ENCODE peak calls at places on chromosomes 11 and 22, in four cellular contexts. Z is fibroblast of lung, W is caudate nucleus, T is GM23248. Q is an unnamed sample.

GRCh38 chr11:129593098-129593497 is 217.4 kb downstream of the BARX2 start:
- DNase-seq in Z (no peak), W (no peak), T (no peak), Q (no peak)

GRCh38 chr11:70174846-70175764 is 28.0 kb upstream of the FADD start:
- DNase-seq in Z (no peak), W (no peak), T (no peak), Q (no peak)

GRCh38 chr11:84437129-84438123 is 1151.3 kb upstream of the CCDC90B start:
- DNase-seq in Z (no peak), W (no peak), T (peak), Q (no peak)

GRCh38 chr11:113862430-113862829 is 12.9 kb downstream of the USP28 start:
- DNase-seq in Z (no peak), W (no peak), T (no peak), Q (no peak)

GRCh38 chr22:26097840-26098239 is 71.4 kb upstream of the SEZ6L start:
- DNase-seq in Z (no peak), W (no peak), T (no peak), Q (no peak)

GRCh38 chr11:44766112-44766971 is 39.6 kb downstream of the TSPAN18 start:
- DNase-seq in Z (peak), W (no peak), T (peak), Q (peak)

GRCh38 chr11:17931595-17931994 is 81.3 kb downstream of the SERGEF start:
- DNase-seq in Z (no peak), W (no peak), T (no peak), Q (no peak)

GRCh38 chr11:299951-300735 is 817 bp upstream of the IFITM5 start:
- DNase-seq in Z (no peak), W (no peak), T (peak), Q (no peak)

GRCh38 chr11:13276852-13277718 is 505 bp upstream of the BMAL1 start:
- DNase-seq in Z (peak), W (peak), T (peak), Q (peak)

GRCh38 chr11:128776434-128777284 is 82.8 kb downstream of the FLI1 start:
- DNase-seq in Z (peak), W (no peak), T (peak), Q (no peak)

GRCh38 chr11:71548716-71549151 is 514 bp downstream of the KRTAP5-9 start:
- DNase-seq in Z (no peak), W (no peak), T (no peak), Q (no peak)

GRCh38 chr11:129657866-129658557 is 157.6 kb upstream of the TMEM45B start:
- DNase-seq in Z (no peak), W (no peak), T (no peak), Q (no peak)

GRCh38 chr22:46416537-46417267 is 81.2 kb downstream of the TRMU start:
- DNase-seq in Z (no peak), W (no peak), T (no peak), Q (no peak)

GRCh38 chr11:113555071-113555739 is 80.0 kb upstream of the DRD2 start:
- DNase-seq in Z (no peak), W (no peak), T (no peak), Q (no peak)

GRCh38 chr11:86041975-86042378 is 26.9 kb downstream of the PICALM start:
- DNase-seq in Z (peak), W (no peak), T (peak), Q (peak)

GRCh38 chr11:36372101-36372767 is 76.1 kb downstream of the PRR5L start:
- DNase-seq in Z (peak), W (no peak), T (peak), Q (peak)

GRCh38 chr22:40040927-40041326 is 46.2 kb downstream of the FAM83F start:
- DNase-seq in Z (peak), W (no peak), T (peak), Q (no peak)

GRCh38 chr11:12195773-12196172 is 85.4 kb downstream of the MICAL2 start:
- DNase-seq in Z (no peak), W (no peak), T (no peak), Q (no peak)

GRCh38 chr22:20205964-20206708 is 55.3 kb upstream of the CCDC188 start:
- DNase-seq in Z (peak), W (no peak), T (peak), Q (peak)

GRCh38 chr11:122394326-122394725 is 261.2 kb upstream of the UBASH3B start:
- DNase-seq in Z (no peak), W (no peak), T (no peak), Q (no peak)

GRCh38 chr11:122793500-122793899 is 44.8 kb upstream of the CRTAM start:
- DNase-seq in Z (peak), W (no peak), T (no peak), Q (no peak)

GRCh38 chr11:5004429-5005274 is 10.0 kb downstream of the OR51L1 start:
- DNase-seq in Z (peak), W (no peak), T (peak), Q (peak)

GRCh38 chr11:68569357-68569756 is 108.8 kb downstream of the PPP6R3 start:
- DNase-seq in Z (no peak), W (no peak), T (no peak), Q (no peak)

GRCh38 chr11:68575025-68575665 is 109.2 kb upstream of the GAL start:
- DNase-seq in Z (peak), W (no peak), T (no peak), Q (no peak)

GRCh38 chr11:68579455-68579854 is 104.9 kb upstream of the GAL start:
- DNase-seq in Z (peak), W (no peak), T (no peak), Q (no peak)

GRCh38 chr11:68574308-68574707 is 110.0 kb upstream of the GAL start:
- DNase-seq in Z (no peak), W (no peak), T (peak), Q (no peak)
- H3K27ac ChIP-seq in Z (no peak), W (no peak), T (peak), Q (no peak)

GRCh38 chr11:106471273-106471672 is 393.8 kb downstream of the AASDHPPT start:
- DNase-seq in Z (peak), W (no peak), T (no peak), Q (no peak)

GRCh38 chr11:106473089-106473722 is 395.7 kb downstream of the AASDHPPT start:
- DNase-seq in Z (peak), W (no peak), T (peak), Q (no peak)

GRCh38 chr11:106475181-106475580 is 397.7 kb downstream of the AASDHPPT start:
- DNase-seq in Z (no peak), W (no peak), T (no peak), Q (no peak)

GRCh38 chr11:106477776-106478175 is 400.3 kb downstream of the AASDHPPT start:
- DNase-seq in Z (no peak), W (no peak), T (no peak), Q (no peak)

DNA sequence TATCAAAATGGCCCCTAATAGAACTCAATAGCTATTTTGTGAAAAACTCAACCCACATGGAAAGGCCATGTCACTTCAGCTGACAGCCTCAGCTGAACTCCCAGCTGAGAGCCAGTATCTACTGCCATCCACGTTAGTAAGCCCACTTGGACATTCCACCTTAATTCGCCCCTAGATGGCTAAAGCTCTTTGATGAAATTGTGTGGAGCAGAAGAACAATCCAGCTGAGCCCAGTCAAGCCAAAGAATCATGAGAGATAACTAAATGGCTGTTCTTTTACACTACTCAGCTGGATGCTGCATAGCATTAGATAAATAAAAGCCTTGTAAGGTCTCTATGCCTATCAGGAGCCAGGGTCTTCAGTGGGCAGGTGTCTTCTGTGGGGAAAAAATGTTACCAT is 396.8 kb downstream of the AASDHPPT start:
- DNase-seq in Z (no peak), W (no peak), T (no peak), Q (no peak)
- H3K27ac ChIP-seq in Z (no peak), W (no peak), T (no peak), Q (no peak)

GRCh38 chr11:92882828-92883611 is 86.4 kb upstream of the MTNR1B start:
- DNase-seq in Z (no peak), W (no peak), T (no peak), Q (no peak)
- H3K27ac ChIP-seq in Z (no peak), W (peak), T (no peak), Q (no peak)

GRCh38 chr22:48536691-48537591 is 1290.7 kb downstream of the BRD1 start:
- DNase-seq in Z (no peak), W (no peak), T (peak), Q (no peak)
- H3K27ac ChIP-seq in Z (no peak), W (peak), T (no peak), Q (no peak)

DNA sequence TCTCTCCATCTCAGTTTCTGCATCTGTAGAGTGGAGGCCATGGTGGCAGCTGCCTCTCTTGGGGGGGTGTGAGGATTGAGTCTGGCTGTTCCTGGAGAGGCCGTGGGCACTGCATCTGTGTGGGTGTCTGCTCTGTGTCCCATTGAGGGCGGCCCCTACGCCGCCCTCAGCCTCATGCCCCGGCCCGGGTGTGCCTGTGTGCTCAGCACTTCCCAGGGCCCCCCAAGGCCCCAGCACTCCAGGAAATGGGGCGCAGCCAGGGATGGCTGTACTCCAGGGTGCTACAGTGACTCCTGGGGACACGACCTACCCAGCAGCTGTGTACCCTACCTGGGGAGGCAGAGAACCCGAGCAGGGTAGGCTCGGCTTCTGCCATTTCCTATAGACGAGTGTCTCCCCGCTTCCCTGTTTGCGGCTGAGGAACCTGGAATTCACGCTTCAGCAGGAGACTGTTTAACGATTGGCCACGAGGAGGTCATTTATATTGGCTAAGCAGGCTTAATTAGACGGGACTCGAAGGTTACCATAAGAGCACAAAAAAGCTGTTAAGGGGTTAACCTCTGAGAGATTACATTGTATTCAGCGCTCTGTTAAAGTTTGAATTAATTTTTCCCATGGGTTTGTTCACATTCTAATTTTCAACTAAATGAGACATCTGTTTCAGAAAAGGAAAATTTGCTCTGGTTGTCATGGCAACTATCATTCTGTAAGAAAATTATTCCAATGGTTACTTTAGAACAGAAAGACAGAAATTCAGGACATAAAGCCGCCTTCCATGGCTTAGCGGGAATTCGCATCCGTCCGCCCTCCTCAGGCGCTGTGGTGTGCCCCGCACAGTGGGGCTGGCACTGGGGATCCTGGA is 76.4 kb downstream of the MPPED1 start:
- DNase-seq in Z (no peak), W (no peak), T (no peak), Q (no peak)
- H3K27ac ChIP-seq in Z (no peak), W (no peak), T (no peak), Q (no peak)

GRCh38 chr11:125262194-125262824 is 97.8 kb downstream of the PKNOX2 start:
- DNase-seq in Z (no peak), W (no peak), T (no peak), Q (no peak)
- H3K27ac ChIP-seq in Z (peak), W (peak), T (peak), Q (peak)

GRCh38 chr11:65436412-65437032 is 13.9 kb downstream of the NEAT1 start:
- DNase-seq in Z (no peak), W (no peak), T (peak), Q (no peak)

GRCh38 chr11:65434057-65434666 is 11.6 kb downstream of the NEAT1 start:
- DNase-seq in Z (peak), W (no peak), T (peak), Q (no peak)

GRCh38 chr11:65434667-65435179 is 12.1 kb downstream of the NEAT1 start:
- DNase-seq in Z (peak), W (no peak), T (peak), Q (no peak)

GRCh38 chr11:65435981-65436411 is 13.4 kb downstream of the NEAT1 start:
- DNase-seq in Z (peak), W (no peak), T (peak), Q (no peak)

GRCh38 chr11:65435330-65435931 is 12.8 kb downstream of the NEAT1 start:
- DNase-seq in Z (peak), W (no peak), T (peak), Q (no peak)
- H3K27ac ChIP-seq in Z (no peak), W (no peak), T (peak), Q (no peak)

GRCh38 chr11:19889531-19889930 is 176.9 kb downstream of the NAV2 start:
- DNase-seq in Z (no peak), W (no peak), T (peak), Q (no peak)
- H3K27ac ChIP-seq in Z (no peak), W (no peak), T (peak), Q (no peak)

GRCh38 chr22:36328635-36329216 is 59.0 kb downstream of the MYH9 start:
- DNase-seq in Z (peak), W (no peak), T (peak), Q (peak)

GRCh38 chr22:36330127-36330526 is 57.6 kb downstream of the MYH9 start:
- DNase-seq in Z (no peak), W (no peak), T (peak), Q (no peak)

GRCh38 chr22:36329217-36330078 is 58.3 kb downstream of the MYH9 start:
- DNase-seq in Z (peak), W (no peak), T (peak), Q (peak)

GRCh38 chr22:36326178-36327161 is 61.3 kb downstream of the MYH9 start:
- DNase-seq in Z (no peak), W (no peak), T (no peak), Q (no peak)

GRCh38 chr22:36327922-36328551 is 59.7 kb downstream of the MYH9 start:
- DNase-seq in Z (peak), W (peak), T (peak), Q (peak)
- H3K27ac ChIP-seq in Z (peak), W (peak), T (peak), Q (peak)